ENCODE peak calls at places on chromosomes 12 and 14, in eight cellular contexts. O is stimulated activated naive B cell treated with anti-CD40 and anti-IgM and Interleukin-4, amounts not matched to agents 10 μg/mL and 1 μg/mL and 100 μg/mL, for 72 hours; E is PC-3; K is activated B cell treated with CpG ODN at 0.5 μM for 24 hours; Z is NCI-H1105 treated with DMSO at 0.1 percent for 48 hours; D is iris pigment epithelial cell; I is ovary; A is anterior cingulate cortex. X is an unnamed sample.

GRCh38 chr12:116556964-116557706 is 2.0 kb upstream of the MAP1LC3B2 start:
- DNase-seq in D (peak), K (no peak), E (no peak), Z (no peak), A (no peak), I (no peak), O (no peak), X (no peak)

GRCh38 chr14:67428501-67429031 is 16.6 kb upstream of the PLEK2 start:
- DNase-seq in D (peak), Z (no peak), O (no peak), K (no peak), A (no peak), E (peak), I (no peak), X (peak)

GRCh38 chr12:49631336-49631907 is 8.1 kb downstream of the PRPF40B start:
- DNase-seq in E (no peak), O (no peak), Z (no peak), A (no peak), D (no peak), K (no peak), I (no peak), X (no peak)

GRCh38 chr12:70920891-70921290 is 353 bp upstream of the PTPRR start:
- DNase-seq in D (no peak), Z (no peak), O (no peak), K (no peak), E (no peak), I (no peak), A (peak), X (no peak)

GRCh38 chr14:27672047-27672446 is 1074.2 kb upstream of the NOVA1 start:
- DNase-seq in O (no peak), D (no peak), K (no peak), A (no peak), E (peak), Z (no peak), I (no peak), X (no peak)

GRCh38 chr12:2358986-2359658 is 306.3 kb downstream of the CACNA1C start:
- DNase-seq in I (no peak), Z (no peak), E (no peak), K (no peak), O (no peak), D (no peak), A (no peak), X (peak)

GRCh38 chr14:23130875-23131274 is 11.8 kb upstream of the CEBPE start:
- DNase-seq in O (no peak), A (no peak), K (no peak), Z (no peak), E (no peak), D (no peak), I (no peak), X (no peak)

GRCh38 chr12:74401966-74402365 is 135.7 kb upstream of the ATXN7L3B start:
- DNase-seq in Z (no peak), E (no peak), A (no peak), D (no peak), I (no peak), K (no peak), O (no peak), X (no peak)

GRCh38 chr12:22610148-22610547 is 14.8 kb upstream of the ETNK1 start:
- DNase-seq in D (no peak), E (no peak), I (no peak), K (no peak), O (no peak), Z (no peak), A (no peak), X (no peak)

GRCh38 chr14:42806909-42807315 is 1200.2 kb downstream of the LRFN5 start:
- DNase-seq in O (no peak), D (peak), A (no peak), E (peak), K (no peak), Z (no peak), I (no peak), X (peak)

GRCh38 chr14:65019944-65020566 is 33.4 kb downstream of the FNTB start:
- DNase-seq in A (no peak), E (peak), Z (peak), I (no peak), K (no peak), D (peak), O (no peak), X (peak)

GRCh38 chr14:98909251-98909944 is 362.6 kb downstream of the BCL11B start:
- DNase-seq in K (no peak), D (no peak), I (no peak), O (no peak), A (no peak), Z (peak), E (peak), X (no peak)

GRCh38 chr12:121196902-121197301 is 13.0 kb upstream of the P2RX4 start:
- DNase-seq in A (no peak), D (peak), O (no peak), I (no peak), E (no peak), K (no peak), Z (no peak), X (no peak)

GRCh38 chr12:128976120-128976519 is 122.8 kb downstream of the GLT1D1 start:
- DNase-seq in I (no peak), E (peak), O (no peak), A (peak), D (no peak), Z (no peak), K (no peak), X (no peak)

GRCh38 chr12:11877869-11878780 is 192.6 kb upstream of the BCL2L14 start:
- DNase-seq in D (peak), O (no peak), Z (peak), A (peak), K (no peak), I (no peak), E (peak), X (peak)

GRCh38 chr12:29519585-29520182 is 22.2 kb upstream of the OVCH1 start:
- DNase-seq in D (peak), E (peak), O (no peak), A (no peak), Z (peak), K (no peak), I (peak), X (peak)

X was measured in fibroblast of villous mesenchyme.